ENCODE peak calls at places on chromosome 1, in four cellular contexts. One of them, this sample, is unnamed.

GRCh38 chr1:50278352-50278878 is 144.8 kb downstream of the DMRTA2 start:
- DNase-seq in H9: no peak
- DNase-seq in IMR-90: no peak
- DNase-seq in mesendoderm: no peak
- DNase-seq in this sample: no peak

GRCh38 chr1:156025873-156026272 is 5.1 kb upstream of the SSR2 start:
- DNase-seq in IMR-90: peak
- DNase-seq in H9: peak
- DNase-seq in mesendoderm: peak
- DNase-seq in this sample: peak

GRCh38 chr1:159646687-159647086 is 59.1 kb downstream of the APCS start:
- DNase-seq in mesendoderm: no peak
- DNase-seq in H9: no peak
- DNase-seq in IMR-90: no peak
- DNase-seq in this sample: no peak

GRCh38 chr1:203506821-203507220 is 12.9 kb downstream of the OPTC start:
- DNase-seq in H9: no peak
- DNase-seq in IMR-90: no peak
- DNase-seq in mesendoderm: no peak
- DNase-seq in this sample: no peak

GRCh38 chr1:67659229-67659628 is 25.8 kb upstream of the GADD45A start:
- DNase-seq in IMR-90: no peak
- DNase-seq in mesendoderm: no peak
- DNase-seq in H9: no peak
- DNase-seq in this sample: no peak

GRCh38 chr1:241479294-241479693 is 40.3 kb downstream of the FH start:
- DNase-seq in H9: no peak
- DNase-seq in mesendoderm: no peak
- DNase-seq in IMR-90: no peak
- DNase-seq in this sample: no peak

GRCh38 chr1:149978547-149979023 is 31.9 kb downstream of the OTUD7B start:
- DNase-seq in IMR-90: no peak
- DNase-seq in mesendoderm: no peak
- DNase-seq in H9: no peak
- DNase-seq in this sample: no peak

GRCh38 chr1:234537236-234537635 is 58.3 kb upstream of the TARBP1 start:
- DNase-seq in H9: no peak
- DNase-seq in IMR-90: no peak
- DNase-seq in mesendoderm: no peak
- DNase-seq in this sample: no peak

GRCh38 chr1:163561570-163562295 is 240.0 kb downstream of the NUF2 start:
- DNase-seq in H9: peak
- DNase-seq in IMR-90: no peak
- DNase-seq in mesendoderm: peak
- DNase-seq in this sample: peak

GRCh38 chr1:30090421-30090820 is 633.0 kb downstream of the MATN1 start:
- DNase-seq in H9: no peak
- DNase-seq in IMR-90: no peak
- DNase-seq in mesendoderm: no peak
- DNase-seq in this sample: no peak

GRCh38 chr1:185926562-185926961 is 192.4 kb downstream of the HMCN1 start:
- DNase-seq in mesendoderm: peak
- DNase-seq in IMR-90: no peak
- DNase-seq in H9: no peak
- DNase-seq in this sample: no peak

GRCh38 chr1:22736496-22737088 is 26.0 kb downstream of the EPHB2 start:
- DNase-seq in mesendoderm: peak
- DNase-seq in IMR-90: no peak
- DNase-seq in H9: peak
- DNase-seq in this sample: no peak

GRCh38 chr1:15459771-15460719 is 3.5 kb downstream of the CELA2A start:
- DNase-seq in H9: no peak
- DNase-seq in IMR-90: no peak
- DNase-seq in mesendoderm: no peak
- DNase-seq in this sample: no peak

GRCh38 chr1:119097380-119097779 is 43.1 kb downstream of the WARS2 start:
- DNase-seq in mesendoderm: no peak
- DNase-seq in IMR-90: peak
- DNase-seq in H9: no peak
- DNase-seq in this sample: no peak

GRCh38 chr1:193103759-193104495 is 1.3 kb downstream of the GLRX2 start:
- DNase-seq in H9: no peak
- DNase-seq in IMR-90: no peak
- DNase-seq in mesendoderm: peak
- DNase-seq in this sample: no peak

GRCh38 chr1:228362141-228362883 is 44.3 kb downstream of the TRIM11 start:
- DNase-seq in mesendoderm: no peak
- DNase-seq in H9: no peak
- DNase-seq in IMR-90: no peak
- DNase-seq in this sample: no peak

GRCh38 chr1:180502361-180503273 is at the start of gene ACBD6:
- DNase-seq in mesendoderm: peak
- DNase-seq in H9: peak
- DNase-seq in IMR-90: peak
- DNase-seq in this sample: peak

GRCh38 chr1:9529190-9529589 is 10.1 kb upstream of the SLC25A33 start:
- DNase-seq in mesendoderm: peak
- DNase-seq in H9: no peak
- DNase-seq in IMR-90: peak
- DNase-seq in this sample: no peak

GRCh38 chr1:117366982-117367768 is at the start of gene MAN1A2:
- DNase-seq in H9: peak
- DNase-seq in mesendoderm: peak
- DNase-seq in IMR-90: peak
- DNase-seq in this sample: peak

GRCh38 chr1:55043011-55043410 is 3.7 kb downstream of the PCSK9 start:
- DNase-seq in mesendoderm: no peak
- DNase-seq in H9: no peak
- DNase-seq in IMR-90: no peak
- DNase-seq in this sample: no peak

GRCh38 chr1:185463011-185463410 is 146.0 kb upstream of the IVNS1ABP start:
- DNase-seq in H9: no peak
- DNase-seq in mesendoderm: no peak
- DNase-seq in IMR-90: no peak
- DNase-seq in this sample: no peak

GRCh38 chr1:20211511-20211931 is 25.2 kb upstream of the PLA2G2C start:
- DNase-seq in IMR-90: no peak
- DNase-seq in H9: no peak
- DNase-seq in mesendoderm: no peak
- DNase-seq in this sample: no peak

GRCh38 chr1:185159966-185160365 is 3.0 kb downstream of the SWT1 start:
- DNase-seq in mesendoderm: no peak
- DNase-seq in IMR-90: peak
- DNase-seq in H9: no peak
- DNase-seq in this sample: no peak

DNA sequence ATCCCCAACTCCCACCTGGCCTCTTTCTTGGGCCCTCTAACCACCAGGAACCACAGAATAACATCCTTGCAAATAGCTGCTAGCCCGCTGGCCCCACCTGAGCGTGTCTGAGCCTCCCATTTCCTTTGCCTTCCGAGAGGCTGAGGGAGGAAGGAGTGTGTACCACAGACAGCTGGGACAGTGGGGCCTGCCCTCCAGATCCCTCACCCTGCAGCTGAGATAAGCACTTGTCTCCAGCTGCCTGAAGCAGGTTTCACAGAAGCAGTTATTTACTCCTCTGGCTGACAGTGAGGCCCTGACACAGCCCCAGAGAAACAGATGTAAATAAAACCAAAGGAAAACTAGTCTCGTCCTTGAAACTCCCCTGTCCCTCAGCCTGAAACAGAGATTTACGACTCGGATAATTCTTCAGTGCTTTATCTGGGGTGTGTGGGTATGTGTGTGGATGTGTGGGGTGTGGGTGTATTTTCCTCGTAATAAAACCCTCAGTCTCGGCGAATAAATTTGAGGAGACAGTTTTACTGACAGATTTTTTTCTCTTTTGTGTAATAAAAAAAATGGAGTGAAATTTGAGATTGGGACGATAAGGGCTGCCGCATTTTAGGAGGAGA is 181.1 kb downstream of the IGSF21 start:
- DNase-seq in mesendoderm: peak
- DNase-seq in IMR-90: no peak
- DNase-seq in H9: no peak
- DNase-seq in this sample: no peak
- H4K5ac ChIP-seq in mesendoderm: no peak
- H4K5ac ChIP-seq in IMR-90: no peak
- H4K5ac ChIP-seq in H9: no peak
- H4K5ac ChIP-seq in this sample: no peak

DNA sequence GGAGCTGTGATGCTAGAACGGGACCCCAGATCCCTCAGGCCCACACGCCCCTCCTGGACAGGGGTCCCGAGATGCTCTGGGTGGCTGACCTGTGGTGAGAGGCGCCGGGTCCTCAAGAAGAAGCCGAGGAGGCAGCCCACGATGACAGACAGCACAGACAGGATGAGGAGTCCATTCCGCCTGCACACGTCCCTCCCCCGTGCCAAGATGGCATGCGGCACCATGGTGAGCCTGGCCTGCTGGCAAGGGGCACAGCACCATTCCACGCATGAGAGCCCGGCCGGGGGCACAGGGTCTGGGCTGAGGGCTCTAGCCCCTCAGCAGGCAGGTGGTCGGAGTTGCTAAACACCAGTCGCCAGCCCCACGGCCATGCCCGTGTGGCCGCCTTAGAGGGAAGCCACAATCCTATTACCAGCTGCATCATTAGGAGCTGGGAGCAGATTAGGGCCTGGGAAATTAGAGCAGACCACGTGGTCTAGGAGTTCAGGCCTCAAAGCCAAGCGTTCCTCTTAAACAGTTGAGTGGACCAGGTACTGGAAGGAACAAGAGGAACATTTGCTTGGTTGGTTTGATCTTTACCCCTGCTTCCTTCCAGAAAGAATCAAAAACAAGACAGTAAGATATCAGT is at the start of gene SLC1A7:
- DNase-seq in mesendoderm: no peak
- DNase-seq in IMR-90: no peak
- DNase-seq in H9: no peak
- DNase-seq in this sample: no peak
- H2BK15ac ChIP-seq in mesendoderm: no peak
- H2BK15ac ChIP-seq in IMR-90: peak
- H2BK15ac ChIP-seq in H9: no peak
- H2BK15ac ChIP-seq in this sample: no peak

GRCh38 chr1:147736847-147737246 is 23.6 kb downstream of the GJA5 start:
- DNase-seq in IMR-90: no peak
- DNase-seq in mesendoderm: no peak
- DNase-seq in H9: no peak
- DNase-seq in this sample: no peak
- H4K5ac ChIP-seq in IMR-90: no peak
- H4K5ac ChIP-seq in mesendoderm: no peak
- H4K5ac ChIP-seq in H9: no peak
- H4K5ac ChIP-seq in this sample: no peak

DNA sequence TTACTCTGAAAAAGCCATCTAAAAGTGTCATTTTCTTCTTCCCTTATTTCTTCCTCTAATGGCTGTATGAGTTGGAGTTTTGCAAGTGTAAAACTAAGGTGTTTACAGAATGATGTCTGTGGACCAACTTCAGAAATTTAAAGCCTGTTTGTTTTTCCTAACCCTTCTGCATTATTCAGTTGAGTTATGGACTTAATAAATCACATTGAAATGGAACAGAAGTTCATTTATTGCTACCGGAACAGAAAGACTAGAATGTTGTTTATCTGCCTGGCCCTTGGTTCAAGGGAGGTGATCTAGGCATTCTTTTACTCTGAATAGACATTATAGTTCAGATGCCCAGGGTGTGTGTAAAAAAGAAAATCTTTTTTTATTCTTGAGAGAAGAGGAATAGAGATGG is 24.8 kb downstream of the SYT14 start:
- DNase-seq in mesendoderm: no peak
- DNase-seq in H9: no peak
- DNase-seq in IMR-90: no peak
- DNase-seq in this sample: no peak
- H2BK15ac ChIP-seq in mesendoderm: no peak
- H2BK15ac ChIP-seq in H9: no peak
- H2BK15ac ChIP-seq in IMR-90: no peak
- H2BK15ac ChIP-seq in this sample: no peak